ENCODE peak calls at places on chromosomes 12 and 14, in seven cellular contexts. One of them, this sample, is unnamed. For H3K4me1, the result is how much of the 10 kb centered on the place peaks cover.

GRCh38 chr14:34025325-34026017 is 74.6 kb upstream of the EGLN3 start:
- DNase-seq in BE2C: no peak
- DNase-seq in esophagus muscularis mucosa: no peak
- DNase-seq in astrocyte: no peak
- DNase-seq in uterus: no peak
- DNase-seq in MM.1S: no peak
- DNase-seq in heart right ventricle: no peak
- DNase-seq in this sample: no peak

GRCh38 chr12:4506430-4506829 is 32.3 kb upstream of the RAD51AP1 start:
- DNase-seq in BE2C: no peak
- DNase-seq in esophagus muscularis mucosa: no peak
- DNase-seq in astrocyte: no peak
- DNase-seq in uterus: no peak
- DNase-seq in MM.1S: no peak
- DNase-seq in heart right ventricle: no peak
- DNase-seq in this sample: no peak

GRCh38 chr12:34396861-34397590 is 374.7 kb downstream of the ALG10 start:
- DNase-seq in BE2C: peak
- DNase-seq in esophagus muscularis mucosa: peak
- DNase-seq in astrocyte: no peak
- DNase-seq in uterus: peak
- DNase-seq in MM.1S: no peak
- DNase-seq in heart right ventricle: peak
- DNase-seq in this sample: peak

GRCh38 chr12:49698619-49699545 is 8.3 kb downstream of the FMNL3 start:
- DNase-seq in BE2C: no peak
- DNase-seq in esophagus muscularis mucosa: no peak
- DNase-seq in astrocyte: peak
- DNase-seq in uterus: peak
- DNase-seq in MM.1S: peak
- DNase-seq in heart right ventricle: peak
- DNase-seq in this sample: no peak

GRCh38 chr14:100583245-100583644 is 4.0 kb downstream of the BEGAIN start:
- DNase-seq in BE2C: no peak
- DNase-seq in esophagus muscularis mucosa: no peak
- DNase-seq in astrocyte: no peak
- DNase-seq in uterus: no peak
- DNase-seq in MM.1S: no peak
- DNase-seq in heart right ventricle: no peak
- DNase-seq in this sample: no peak

GRCh38 chr14:54712371-54712998 is 145.6 kb downstream of the SAMD4A start:
- DNase-seq in BE2C: no peak
- DNase-seq in esophagus muscularis mucosa: no peak
- DNase-seq in astrocyte: no peak
- DNase-seq in uterus: no peak
- DNase-seq in MM.1S: no peak
- DNase-seq in heart right ventricle: no peak
- DNase-seq in this sample: no peak

GRCh38 chr12:51240971-51241370 is 2.3 kb downstream of the DAZAP2 start:
- DNase-seq in BE2C: no peak
- DNase-seq in esophagus muscularis mucosa: no peak
- DNase-seq in astrocyte: peak
- DNase-seq in uterus: no peak
- DNase-seq in MM.1S: no peak
- DNase-seq in heart right ventricle: no peak
- DNase-seq in this sample: no peak

GRCh38 chr14:105199093-105199492 is 18.0 kb upstream of the NUDT14 start:
- DNase-seq in BE2C: no peak
- DNase-seq in esophagus muscularis mucosa: no peak
- DNase-seq in astrocyte: peak
- DNase-seq in uterus: no peak
- DNase-seq in MM.1S: no peak
- DNase-seq in heart right ventricle: peak
- DNase-seq in this sample: no peak

GRCh38 chr12:113325938-113326337 is 9.0 kb downstream of the SLC8B1 start:
- DNase-seq in BE2C: no peak
- DNase-seq in esophagus muscularis mucosa: no peak
- DNase-seq in astrocyte: peak
- DNase-seq in uterus: peak
- DNase-seq in MM.1S: no peak
- DNase-seq in heart right ventricle: peak
- DNase-seq in this sample: no peak

GRCh38 chr14:54116163-54116562 is 159.5 kb upstream of the BMP4 start:
- DNase-seq in BE2C: no peak
- DNase-seq in esophagus muscularis mucosa: no peak
- DNase-seq in astrocyte: no peak
- DNase-seq in uterus: no peak
- DNase-seq in MM.1S: no peak
- DNase-seq in heart right ventricle: no peak
- DNase-seq in this sample: no peak

GRCh38 chr14:74583689-74584434 is 28.2 kb downstream of the LTBP2 start:
- DNase-seq in BE2C: no peak
- DNase-seq in esophagus muscularis mucosa: no peak
- DNase-seq in astrocyte: peak
- DNase-seq in uterus: no peak
- DNase-seq in MM.1S: no peak
- DNase-seq in heart right ventricle: no peak
- DNase-seq in this sample: no peak

GRCh38 chr12:98968896-98969295 is 323.8 kb downstream of the APAF1 start:
- DNase-seq in BE2C: no peak
- DNase-seq in esophagus muscularis mucosa: no peak
- DNase-seq in astrocyte: no peak
- DNase-seq in uterus: peak
- DNase-seq in MM.1S: no peak
- DNase-seq in heart right ventricle: no peak
- DNase-seq in this sample: no peak

GRCh38 chr14:101716956-101717662 is 44.4 kb upstream of the PPP2R5C start:
- DNase-seq in BE2C: no peak
- DNase-seq in esophagus muscularis mucosa: peak
- DNase-seq in astrocyte: no peak
- DNase-seq in uterus: no peak
- DNase-seq in MM.1S: no peak
- DNase-seq in heart right ventricle: no peak
- DNase-seq in this sample: no peak

GRCh38 chr14:21494902-21495762 is 16.0 kb downstream of the METTL3 start:
- DNase-seq in BE2C: no peak
- DNase-seq in esophagus muscularis mucosa: no peak
- DNase-seq in astrocyte: peak
- DNase-seq in uterus: no peak
- DNase-seq in MM.1S: no peak
- DNase-seq in heart right ventricle: no peak
- DNase-seq in this sample: no peak

GRCh38 chr12:124406043-124406442 is 111.2 kb downstream of the RFLNA start:
- DNase-seq in BE2C: no peak
- DNase-seq in esophagus muscularis mucosa: no peak
- DNase-seq in astrocyte: no peak
- DNase-seq in uterus: no peak
- DNase-seq in MM.1S: no peak
- DNase-seq in heart right ventricle: no peak
- DNase-seq in this sample: no peak

GRCh38 chr12:62250671-62251608 is 9.3 kb upstream of the USP15 start:
- DNase-seq in BE2C: no peak
- DNase-seq in esophagus muscularis mucosa: no peak
- DNase-seq in astrocyte: peak
- DNase-seq in uterus: no peak
- DNase-seq in MM.1S: peak
- DNase-seq in heart right ventricle: no peak
- DNase-seq in this sample: no peak

DNA sequence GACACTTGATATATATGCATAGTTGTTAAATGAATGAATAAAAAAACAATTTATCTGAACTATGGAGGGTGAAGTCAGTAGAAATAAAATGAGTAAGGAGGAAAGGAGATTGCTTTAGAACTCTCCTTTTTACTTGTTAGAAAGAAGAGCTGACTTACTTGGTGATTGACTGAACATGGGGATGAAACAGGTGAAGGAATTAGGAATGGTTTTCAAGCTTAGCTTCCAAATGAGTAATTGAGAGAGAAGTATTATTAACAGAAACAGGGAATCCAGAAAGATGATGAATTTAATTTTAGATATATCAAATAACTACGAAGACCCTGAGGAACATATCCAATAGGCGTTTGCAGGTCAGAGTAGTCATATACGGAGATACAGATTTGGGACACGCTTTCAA is 33.6 kb upstream of the EMP1 start:
- DNase-seq in BE2C: no peak
- DNase-seq in esophagus muscularis mucosa: no peak
- DNase-seq in astrocyte: no peak
- DNase-seq in uterus: no peak
- DNase-seq in MM.1S: no peak
- DNase-seq in heart right ventricle: no peak
- DNase-seq in this sample: no peak
- H3K4me1 ChIP-seq in BE2C: under half
- H3K4me1 ChIP-seq in esophagus muscularis mucosa: under half
- H3K4me1 ChIP-seq in astrocyte: under half
- H3K4me1 ChIP-seq in uterus: under half
- H3K4me1 ChIP-seq in MM.1S: under half
- H3K4me1 ChIP-seq in heart right ventricle: under half
- H3K4me1 ChIP-seq in this sample: under half

DNA sequence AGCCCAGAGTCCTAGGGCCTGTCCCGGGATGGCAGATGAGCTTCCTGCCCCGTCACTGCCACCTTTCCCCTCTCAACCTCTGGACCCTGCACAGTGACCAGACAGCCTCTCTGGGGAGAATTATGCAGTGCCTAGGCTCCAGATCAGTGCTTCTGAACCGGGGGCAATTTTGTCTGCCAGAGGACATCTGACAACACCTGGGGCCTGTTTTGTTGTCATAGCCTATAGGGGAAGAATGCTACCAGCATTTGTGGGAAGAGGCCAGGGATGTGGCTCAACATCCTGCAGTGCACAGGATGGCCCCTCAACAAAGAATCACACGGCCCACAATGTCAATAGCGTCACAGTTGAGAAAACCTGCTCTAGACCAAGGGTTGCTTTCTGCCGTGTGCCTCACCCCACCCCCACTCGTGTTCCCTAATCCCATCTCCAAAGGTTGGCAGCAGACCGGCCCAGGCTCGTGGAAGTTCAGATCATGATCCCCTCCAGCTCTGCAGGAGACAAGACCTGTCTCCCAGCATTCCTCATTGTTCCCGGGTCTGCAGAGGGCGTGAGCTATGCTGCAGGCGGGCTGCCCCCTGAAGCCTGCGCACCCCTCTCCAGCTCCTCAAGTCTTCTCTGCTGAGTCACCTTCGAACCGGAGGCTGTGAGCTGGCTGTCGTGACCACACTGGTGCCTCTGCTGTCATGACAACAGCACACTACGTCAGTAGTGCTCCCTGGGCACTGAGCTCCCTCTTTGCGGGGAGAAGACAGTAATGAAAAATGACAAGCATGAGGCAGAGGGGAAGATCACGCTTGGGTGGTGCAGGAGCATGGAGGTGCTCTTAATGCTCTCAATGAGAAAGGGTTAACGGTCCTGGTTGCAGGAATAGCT is 2.0 kb upstream of the GAPDH start:
- DNase-seq in BE2C: peak
- DNase-seq in esophagus muscularis mucosa: no peak
- DNase-seq in astrocyte: peak
- DNase-seq in uterus: peak
- DNase-seq in MM.1S: peak
- DNase-seq in heart right ventricle: no peak
- DNase-seq in this sample: no peak
- H3K4me1 ChIP-seq in BE2C: under half
- H3K4me1 ChIP-seq in esophagus muscularis mucosa: under half
- H3K4me1 ChIP-seq in astrocyte: under half
- H3K4me1 ChIP-seq in uterus: under half
- H3K4me1 ChIP-seq in MM.1S: under half
- H3K4me1 ChIP-seq in heart right ventricle: under half
- H3K4me1 ChIP-seq in this sample: under half

DNA sequence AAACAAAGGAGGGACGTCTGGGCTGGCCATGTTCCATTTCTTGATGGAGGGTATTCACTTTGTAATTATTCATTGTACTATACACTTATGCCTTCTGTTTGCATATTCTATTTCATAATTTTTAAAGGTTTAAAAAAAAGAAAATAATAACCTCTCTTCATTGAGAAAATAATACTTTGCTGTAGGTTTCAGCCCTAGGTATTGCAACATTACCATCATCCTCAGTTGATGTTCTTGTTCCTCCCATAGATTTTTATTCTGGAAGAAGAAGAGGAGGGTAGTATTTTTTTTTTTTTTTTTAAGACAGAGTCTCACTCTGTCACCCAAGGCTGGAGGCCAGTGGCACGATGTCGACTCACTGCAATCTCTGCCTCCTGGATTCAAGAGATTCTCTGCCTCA is 54.7 kb downstream of the PHLDA1 start:
- DNase-seq in BE2C: no peak
- DNase-seq in esophagus muscularis mucosa: no peak
- DNase-seq in astrocyte: no peak
- DNase-seq in uterus: no peak
- DNase-seq in MM.1S: no peak
- DNase-seq in heart right ventricle: no peak
- DNase-seq in this sample: no peak
- H3K4me1 ChIP-seq in BE2C: under half
- H3K4me1 ChIP-seq in esophagus muscularis mucosa: under half
- H3K4me1 ChIP-seq in astrocyte: under half
- H3K4me1 ChIP-seq in uterus: under half
- H3K4me1 ChIP-seq in MM.1S: half or more
- H3K4me1 ChIP-seq in heart right ventricle: under half
- H3K4me1 ChIP-seq in this sample: half or more

GRCh38 chr14:68921049-68921448 is 58.1 kb downstream of the ACTN1 start:
- DNase-seq in BE2C: no peak
- DNase-seq in esophagus muscularis mucosa: no peak
- DNase-seq in astrocyte: no peak
- DNase-seq in uterus: no peak
- DNase-seq in MM.1S: no peak
- DNase-seq in heart right ventricle: no peak
- DNase-seq in this sample: no peak

GRCh38 chr14:68919129-68919927 is 59.8 kb downstream of the ACTN1 start:
- DNase-seq in BE2C: no peak
- DNase-seq in esophagus muscularis mucosa: no peak
- DNase-seq in astrocyte: no peak
- DNase-seq in uterus: no peak
- DNase-seq in MM.1S: no peak
- DNase-seq in heart right ventricle: no peak
- DNase-seq in this sample: no peak

GRCh38 chr14:68922886-68923285 is 56.2 kb downstream of the ACTN1 start:
- DNase-seq in BE2C: no peak
- DNase-seq in esophagus muscularis mucosa: no peak
- DNase-seq in astrocyte: no peak
- DNase-seq in uterus: no peak
- DNase-seq in MM.1S: no peak
- DNase-seq in heart right ventricle: no peak
- DNase-seq in this sample: no peak

GRCh38 chr14:68922201-68922613 is 56.9 kb downstream of the ACTN1 start:
- DNase-seq in BE2C: peak
- DNase-seq in esophagus muscularis mucosa: no peak
- DNase-seq in astrocyte: no peak
- DNase-seq in uterus: no peak
- DNase-seq in MM.1S: no peak
- DNase-seq in heart right ventricle: peak
- DNase-seq in this sample: no peak

DNA sequence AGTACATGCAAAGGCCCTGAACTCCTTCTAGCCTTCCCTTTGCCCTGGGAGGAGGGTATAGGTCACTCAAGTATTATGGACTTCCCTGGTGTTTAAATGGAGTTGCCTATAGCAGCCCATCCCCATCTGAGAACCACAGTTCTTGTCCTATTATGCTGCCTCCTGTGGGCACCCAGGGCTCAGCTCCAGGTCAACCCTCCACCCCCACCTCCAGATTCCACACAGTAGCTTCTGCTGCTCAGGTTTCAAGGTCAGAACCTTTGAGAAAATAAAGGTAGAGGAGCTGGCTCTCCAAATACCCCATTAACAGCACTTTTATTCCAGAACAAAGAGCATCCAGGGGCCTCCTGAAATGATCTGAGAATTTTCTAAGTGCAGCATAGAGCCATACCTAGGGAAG is 57.4 kb downstream of the ACTN1 start:
- DNase-seq in BE2C: no peak
- DNase-seq in esophagus muscularis mucosa: no peak
- DNase-seq in astrocyte: no peak
- DNase-seq in uterus: no peak
- DNase-seq in MM.1S: no peak
- DNase-seq in heart right ventricle: no peak
- DNase-seq in this sample: no peak
- H3K4me1 ChIP-seq in BE2C: under half
- H3K4me1 ChIP-seq in esophagus muscularis mucosa: half or more
- H3K4me1 ChIP-seq in astrocyte: under half
- H3K4me1 ChIP-seq in uterus: under half
- H3K4me1 ChIP-seq in MM.1S: under half
- H3K4me1 ChIP-seq in heart right ventricle: under half
- H3K4me1 ChIP-seq in this sample: under half

This sample was measured in lower lobe of right lung.